ENCODE peak calls at places on chromosomes 4 and X, in five cellular contexts. X is CD4-positive, alpha-beta memory T cell; I is fibroblast of lung; F is CD8-positive, alpha-beta memory T cell; G is neural progenitor cell. N is an unnamed sample. For H3K9me3 and H3K27me3, the result is how much of the 10 kb centered on the place peaks cover.

GRCh38 chr4:76374744-76375143 is 46.2 kb downstream of the CCDC158 start:
- DNase-seq in X (no peak), I (no peak), F (no peak), G (no peak), N (no peak)

GRCh38 chrX:115350696-115351408 is 61.3 kb downstream of the LUZP4 start:
- DNase-seq in X (no peak), I (no peak), F (no peak), G (no peak), N (no peak)

GRCh38 chr4:120616-121015 is 3.7 kb upstream of the ZNF718 start:
- DNase-seq in X (no peak), I (no peak), F (no peak), G (no peak), N (no peak)

GRCh38 chr4:124943145-124943889 is 230.8 kb upstream of the ANKRD50 start:
- DNase-seq in X (no peak), I (peak), F (no peak), G (no peak), N (no peak)

GRCh38 chr4:3747582-3747906 is 18.6 kb upstream of the ADRA2C start:
- DNase-seq in X (no peak), I (no peak), F (no peak), G (peak), N (peak)

GRCh38 chrX:153074935-153075334 is 2.7 kb downstream of the PNMA6A start:
- DNase-seq in X (no peak), I (no peak), F (no peak), G (no peak), N (no peak)

GRCh38 chr4:93659629-93660028 is 168.9 kb upstream of the ATOH1 start:
- DNase-seq in X (no peak), I (peak), F (no peak), G (no peak), N (no peak)

GRCh38 chrX:112820364-112821308 is 20.0 kb downstream of the AMOT start:
- DNase-seq in X (no peak), I (no peak), F (no peak), G (no peak), N (no peak)

GRCh38 chr4:31016322-31017061 is 296.3 kb downstream of the PCDH7 start:
- DNase-seq in X (no peak), I (no peak), F (no peak), G (peak), N (no peak)

GRCh38 chrX:48530736-48531135 is 8.8 kb upstream of the TBC1D25 start:
- DNase-seq in X (no peak), I (no peak), F (no peak), G (no peak), N (no peak)

GRCh38 chr4:127985989-127986388 is 20.8 kb downstream of the ABHD18 start:
- DNase-seq in X (no peak), I (no peak), F (no peak), G (no peak), N (no peak)

GRCh38 chr4:2337896-2338295 is 76.0 kb upstream of the MXD4 start:
- DNase-seq in X (no peak), I (no peak), F (no peak), G (no peak), N (no peak)

GRCh38 chr4:105630670-105631655 is 77.5 kb downstream of the INTS12 start:
- DNase-seq in X (no peak), I (no peak), F (no peak), G (no peak), N (no peak)

GRCh38 chr4:118335774-118336173 is 17.0 kb downstream of the PRSS12 start:
- DNase-seq in X (no peak), I (no peak), F (no peak), G (no peak), N (no peak)

GRCh38 chrX:16145656-16146055 is 21.6 kb upstream of the MAGEB17 start:
- DNase-seq in X (no peak), I (no peak), F (no peak), G (no peak), N (no peak)

GRCh38 chrX:63128509-63128908 is 222.6 kb downstream of the SPIN4 start:
- DNase-seq in X (peak), I (no peak), F (no peak), G (no peak), N (peak)
- H3K9me3 ChIP-seq in X (under half), I (under half), F (under half), G (under half), N (under half)

DNA sequence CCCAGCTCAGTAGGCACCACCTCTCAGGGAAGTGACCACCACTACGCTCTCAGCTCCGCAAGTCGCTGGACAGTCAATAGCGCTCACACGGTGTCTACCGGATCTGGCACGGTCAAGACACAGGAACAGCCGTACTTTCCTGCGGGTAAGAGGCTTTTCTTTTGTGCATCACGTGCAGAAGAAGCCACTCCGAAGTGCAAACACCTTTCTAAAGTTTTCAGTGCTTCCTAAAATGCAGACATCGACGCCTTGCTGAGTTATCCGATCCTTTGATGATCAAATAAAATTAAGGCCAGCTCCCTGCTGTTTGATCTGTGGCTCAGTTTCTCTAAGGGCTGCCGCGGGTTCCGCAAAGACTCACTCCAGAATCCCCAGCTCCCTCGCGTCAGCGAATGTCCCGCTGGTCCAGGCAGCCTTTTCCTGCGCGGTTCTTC is 71.8 kb downstream of the FBXO8 start:
- DNase-seq in X (no peak), I (no peak), F (no peak), G (peak), N (no peak)
- H3K27me3 ChIP-seq in X (half or more), I (under half), F (half or more), G (half or more), N (under half)

GRCh38 chrX:46500054-46500453 is 45.2 kb downstream of the ZNF674 start:
- DNase-seq in X (no peak), I (peak), F (no peak), G (no peak), N (no peak)

GRCh38 chrX:46506076-46506475 is 39.1 kb downstream of the ZNF674 start:
- DNase-seq in X (no peak), I (no peak), F (no peak), G (no peak), N (no peak)

GRCh38 chrX:46502848-46503247 is 42.4 kb downstream of the ZNF674 start:
- DNase-seq in X (no peak), I (no peak), F (no peak), G (no peak), N (no peak)
- H3K9me3 ChIP-seq in X (under half), I (under half), F (under half), G (under half), N (under half)

DNA sequence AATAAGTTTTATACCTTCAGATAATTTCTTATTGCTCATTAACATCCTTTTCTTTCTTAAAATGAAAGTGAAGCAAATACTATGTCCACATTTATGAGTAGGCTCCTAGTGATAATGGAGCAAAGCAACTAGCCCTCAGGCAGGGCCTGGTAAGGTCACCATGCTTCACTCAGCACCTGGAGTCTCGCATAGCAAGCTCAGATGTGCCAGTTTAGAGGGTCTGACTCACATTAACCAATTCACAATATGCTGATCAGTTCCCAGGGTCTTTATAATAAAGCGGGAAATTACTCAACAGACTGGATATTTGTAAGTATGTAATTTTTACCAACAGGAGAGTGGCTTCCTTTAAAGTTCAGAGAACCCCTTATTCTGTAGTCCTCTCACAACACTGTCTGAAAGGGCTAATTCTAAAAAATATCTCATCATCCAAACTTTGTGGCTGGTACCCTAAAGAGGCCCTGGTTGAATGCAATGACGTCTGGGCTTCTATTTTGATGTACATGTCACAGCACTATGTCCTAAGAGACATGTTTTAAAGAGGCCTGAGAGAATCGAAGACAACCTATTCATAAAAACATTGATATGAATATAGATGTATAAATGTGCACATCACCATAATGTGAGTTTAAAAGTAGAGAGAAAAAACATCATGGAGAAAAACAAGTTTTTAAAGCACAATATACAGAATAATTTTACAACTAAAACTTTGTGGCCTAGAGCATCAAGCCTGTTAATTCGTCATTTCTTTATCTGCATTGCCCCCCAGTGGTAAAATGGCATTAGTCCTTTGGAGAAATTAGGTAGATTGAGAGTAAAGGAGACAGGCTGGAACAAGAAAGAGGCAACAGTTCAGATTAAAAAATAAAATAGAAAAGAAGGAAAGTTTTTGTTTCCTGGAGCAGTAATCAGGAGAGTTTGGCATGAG is 44.3 kb downstream of the IL21 start:
- DNase-seq in X (peak), I (peak), F (no peak), G (peak), N (no peak)
- H3K27me3 ChIP-seq in X (under half), I (under half), F (under half), G (under half), N (under half)